ENCODE peak calls at places on chromosomes 1 and 21, in ten cellular contexts. One of them, this sample, is unnamed.

GRCh38 chr21:41388259-41388658 is 26.4 kb downstream of the MX2 start:
- DNase-seq in heart right ventricle: no peak
- DNase-seq in kidney tubule cell: no peak
- DNase-seq in endothelial cell: no peak
- DNase-seq in EH: no peak
- DNase-seq in renal cortical epithelial cell: no peak
- DNase-seq in HTR-8/SVneo: no peak
- DNase-seq in colonic mucosa: no peak
- DNase-seq in activated T-cell treated with anti-CD3 and anti-CD28 coated beads, Interleukin-2, amount 50 U/mL, for 48 hours: no peak
- DNase-seq in NCI-H774: no peak
- DNase-seq in this sample: no peak

GRCh38 chr1:227317541-227318002 is 720 bp downstream of the CDC42BPA start:
- DNase-seq in heart right ventricle: peak; percentile 25
- DNase-seq in kidney tubule cell: peak; percentile 59
- DNase-seq in endothelial cell: peak; percentile 63
- DNase-seq in EH: peak; percentile 75
- DNase-seq in renal cortical epithelial cell: peak; percentile 79
- DNase-seq in HTR-8/SVneo: peak; percentile 47
- DNase-seq in colonic mucosa: peak; percentile 65
- DNase-seq in activated T-cell treated with anti-CD3 and anti-CD28 coated beads, Interleukin-2, amount 50 U/mL, for 48 hours: peak; percentile 26
- DNase-seq in NCI-H774: peak; percentile 48
- DNase-seq in this sample: no peak

GRCh38 chr1:63773815-63774616 is at the start of gene ROR1:
- DNase-seq in heart right ventricle: peak; percentile 86
- DNase-seq in kidney tubule cell: peak; percentile 89
- DNase-seq in endothelial cell: peak; percentile 89
- DNase-seq in EH: peak; percentile 68
- DNase-seq in renal cortical epithelial cell: peak; percentile 62
- DNase-seq in HTR-8/SVneo: peak; percentile 66
- DNase-seq in colonic mucosa: peak; percentile 92
- DNase-seq in activated T-cell treated with anti-CD3 and anti-CD28 coated beads, Interleukin-2, amount 50 U/mL, for 48 hours: peak; percentile 74
- DNase-seq in NCI-H774: peak; percentile 77
- DNase-seq in this sample: peak; percentile 93

GRCh38 chr1:43373034-43373940 is 5.5 kb upstream of the ELOVL1 start:
- DNase-seq in heart right ventricle: no peak
- DNase-seq in kidney tubule cell: peak; percentile 84
- DNase-seq in endothelial cell: no peak
- DNase-seq in EH: peak; percentile 81
- DNase-seq in renal cortical epithelial cell: peak; percentile 80
- DNase-seq in HTR-8/SVneo: peak; percentile 31
- DNase-seq in colonic mucosa: no peak
- DNase-seq in activated T-cell treated with anti-CD3 and anti-CD28 coated beads, Interleukin-2, amount 50 U/mL, for 48 hours: no peak
- DNase-seq in NCI-H774: no peak
- DNase-seq in this sample: no peak

GRCh38 chr1:159113783-159114182 is 37.2 kb upstream of the AIM2 start:
- DNase-seq in heart right ventricle: no peak
- DNase-seq in kidney tubule cell: no peak
- DNase-seq in endothelial cell: no peak
- DNase-seq in EH: no peak
- DNase-seq in renal cortical epithelial cell: no peak
- DNase-seq in HTR-8/SVneo: no peak
- DNase-seq in colonic mucosa: no peak
- DNase-seq in activated T-cell treated with anti-CD3 and anti-CD28 coated beads, Interleukin-2, amount 50 U/mL, for 48 hours: no peak
- DNase-seq in NCI-H774: no peak
- DNase-seq in this sample: no peak

GRCh38 chr1:111990878-111991760 is 1.7 kb upstream of the KCND3 start:
- DNase-seq in heart right ventricle: peak; percentile 77
- DNase-seq in kidney tubule cell: peak; percentile 62
- DNase-seq in endothelial cell: peak; percentile 37
- DNase-seq in EH: peak; percentile 54
- DNase-seq in renal cortical epithelial cell: peak; percentile 48
- DNase-seq in HTR-8/SVneo: peak; percentile 40
- DNase-seq in colonic mucosa: peak; percentile 69
- DNase-seq in activated T-cell treated with anti-CD3 and anti-CD28 coated beads, Interleukin-2, amount 50 U/mL, for 48 hours: peak; percentile 19
- DNase-seq in NCI-H774: peak; percentile 64
- DNase-seq in this sample: no peak

GRCh38 chr21:46048926-46049889 is 48.7 kb upstream of the COL6A2 start:
- DNase-seq in heart right ventricle: peak; percentile 84
- DNase-seq in kidney tubule cell: no peak
- DNase-seq in endothelial cell: no peak
- DNase-seq in EH: peak; percentile 100
- DNase-seq in renal cortical epithelial cell: no peak
- DNase-seq in HTR-8/SVneo: peak; percentile 54
- DNase-seq in colonic mucosa: peak; percentile 62
- DNase-seq in activated T-cell treated with anti-CD3 and anti-CD28 coated beads, Interleukin-2, amount 50 U/mL, for 48 hours: no peak
- DNase-seq in NCI-H774: no peak
- DNase-seq in this sample: peak; percentile 97

GRCh38 chr1:7366955-7367665 is 404.0 kb upstream of the VAMP3 start:
- DNase-seq in heart right ventricle: peak; percentile 46
- DNase-seq in kidney tubule cell: no peak
- DNase-seq in endothelial cell: no peak
- DNase-seq in EH: no peak
- DNase-seq in renal cortical epithelial cell: no peak
- DNase-seq in HTR-8/SVneo: no peak
- DNase-seq in colonic mucosa: peak; percentile 64
- DNase-seq in activated T-cell treated with anti-CD3 and anti-CD28 coated beads, Interleukin-2, amount 50 U/mL, for 48 hours: no peak
- DNase-seq in NCI-H774: peak; percentile 58
- DNase-seq in this sample: no peak

GRCh38 chr1:173297798-173298391 is 90.8 kb upstream of the TNFSF4 start:
- DNase-seq in heart right ventricle: no peak
- DNase-seq in kidney tubule cell: no peak
- DNase-seq in endothelial cell: no peak
- DNase-seq in EH: no peak
- DNase-seq in renal cortical epithelial cell: peak; percentile 4
- DNase-seq in HTR-8/SVneo: no peak
- DNase-seq in colonic mucosa: no peak
- DNase-seq in activated T-cell treated with anti-CD3 and anti-CD28 coated beads, Interleukin-2, amount 50 U/mL, for 48 hours: peak; percentile 50
- DNase-seq in NCI-H774: no peak
- DNase-seq in this sample: no peak

GRCh38 chr1:181531951-181532640 is 48.8 kb downstream of the CACNA1E start:
- DNase-seq in heart right ventricle: no peak
- DNase-seq in kidney tubule cell: peak; percentile 14
- DNase-seq in endothelial cell: no peak
- DNase-seq in EH: no peak
- DNase-seq in renal cortical epithelial cell: no peak
- DNase-seq in HTR-8/SVneo: no peak
- DNase-seq in colonic mucosa: no peak
- DNase-seq in activated T-cell treated with anti-CD3 and anti-CD28 coated beads, Interleukin-2, amount 50 U/mL, for 48 hours: no peak
- DNase-seq in NCI-H774: peak; percentile 46
- DNase-seq in this sample: peak; percentile 50

GRCh38 chr1:84574936-84575335 is 696 bp upstream of the CTBS start:
- DNase-seq in heart right ventricle: no peak
- DNase-seq in kidney tubule cell: no peak
- DNase-seq in endothelial cell: no peak
- DNase-seq in EH: no peak
- DNase-seq in renal cortical epithelial cell: no peak
- DNase-seq in HTR-8/SVneo: no peak
- DNase-seq in colonic mucosa: no peak
- DNase-seq in activated T-cell treated with anti-CD3 and anti-CD28 coated beads, Interleukin-2, amount 50 U/mL, for 48 hours: no peak
- DNase-seq in NCI-H774: no peak
- DNase-seq in this sample: no peak

GRCh38 chr1:106937104-106937503 is 119.4 kb upstream of the PRMT6 start:
- DNase-seq in heart right ventricle: no peak
- DNase-seq in kidney tubule cell: peak; percentile 84
- DNase-seq in endothelial cell: no peak
- DNase-seq in EH: peak; percentile 97
- DNase-seq in renal cortical epithelial cell: peak; percentile 87
- DNase-seq in HTR-8/SVneo: no peak
- DNase-seq in colonic mucosa: no peak
- DNase-seq in activated T-cell treated with anti-CD3 and anti-CD28 coated beads, Interleukin-2, amount 50 U/mL, for 48 hours: no peak
- DNase-seq in NCI-H774: no peak
- DNase-seq in this sample: no peak

GRCh38 chr1:101259744-101260148 is 22.9 kb downstream of the S1PR1 start:
- DNase-seq in heart right ventricle: no peak
- DNase-seq in kidney tubule cell: peak; percentile 81
- DNase-seq in endothelial cell: no peak
- DNase-seq in EH: peak; percentile 88
- DNase-seq in renal cortical epithelial cell: peak; percentile 94
- DNase-seq in HTR-8/SVneo: no peak
- DNase-seq in colonic mucosa: no peak
- DNase-seq in activated T-cell treated with anti-CD3 and anti-CD28 coated beads, Interleukin-2, amount 50 U/mL, for 48 hours: no peak
- DNase-seq in NCI-H774: no peak
- DNase-seq in this sample: no peak

GRCh38 chr21:26686278-26686677 is 113.2 kb upstream of the CYYR1 start:
- DNase-seq in heart right ventricle: no peak
- DNase-seq in kidney tubule cell: peak; percentile 78
- DNase-seq in endothelial cell: no peak
- DNase-seq in EH: peak; percentile 44
- DNase-seq in renal cortical epithelial cell: peak; percentile 57
- DNase-seq in HTR-8/SVneo: peak; percentile 26
- DNase-seq in colonic mucosa: no peak
- DNase-seq in activated T-cell treated with anti-CD3 and anti-CD28 coated beads, Interleukin-2, amount 50 U/mL, for 48 hours: peak; percentile 22
- DNase-seq in NCI-H774: no peak
- DNase-seq in this sample: no peak

GRCh38 chr1:60583696-60584095 is 498.7 kb upstream of the NFIA start:
- DNase-seq in heart right ventricle: no peak
- DNase-seq in kidney tubule cell: no peak
- DNase-seq in endothelial cell: no peak
- DNase-seq in EH: no peak
- DNase-seq in renal cortical epithelial cell: no peak
- DNase-seq in HTR-8/SVneo: no peak
- DNase-seq in colonic mucosa: no peak
- DNase-seq in activated T-cell treated with anti-CD3 and anti-CD28 coated beads, Interleukin-2, amount 50 U/mL, for 48 hours: no peak
- DNase-seq in NCI-H774: no peak
- DNase-seq in this sample: no peak

GRCh38 chr1:217275617-217276398 is 355.1 kb downstream of the GPATCH2 start:
- DNase-seq in heart right ventricle: no peak
- DNase-seq in kidney tubule cell: peak; percentile 71
- DNase-seq in endothelial cell: no peak
- DNase-seq in EH: peak; percentile 77
- DNase-seq in renal cortical epithelial cell: peak; percentile 75
- DNase-seq in HTR-8/SVneo: peak; percentile 4
- DNase-seq in colonic mucosa: no peak
- DNase-seq in activated T-cell treated with anti-CD3 and anti-CD28 coated beads, Interleukin-2, amount 50 U/mL, for 48 hours: no peak
- DNase-seq in NCI-H774: no peak
- DNase-seq in this sample: no peak

GRCh38 chr1:40171036-40171435 is 9.8 kb downstream of the RLF start:
- DNase-seq in heart right ventricle: no peak
- DNase-seq in kidney tubule cell: no peak
- DNase-seq in endothelial cell: no peak
- DNase-seq in EH: no peak
- DNase-seq in renal cortical epithelial cell: no peak
- DNase-seq in HTR-8/SVneo: no peak
- DNase-seq in colonic mucosa: no peak
- DNase-seq in activated T-cell treated with anti-CD3 and anti-CD28 coated beads, Interleukin-2, amount 50 U/mL, for 48 hours: no peak
- DNase-seq in NCI-H774: no peak
- DNase-seq in this sample: no peak

GRCh38 chr21:16193758-16194606 is 464.2 kb downstream of the USP25 start:
- DNase-seq in heart right ventricle: peak; percentile 48
- DNase-seq in kidney tubule cell: peak; percentile 76
- DNase-seq in endothelial cell: peak; percentile 26
- DNase-seq in EH: peak; percentile 63
- DNase-seq in renal cortical epithelial cell: peak; percentile 78
- DNase-seq in HTR-8/SVneo: peak; percentile 20
- DNase-seq in colonic mucosa: peak; percentile 28
- DNase-seq in activated T-cell treated with anti-CD3 and anti-CD28 coated beads, Interleukin-2, amount 50 U/mL, for 48 hours: no peak
- DNase-seq in NCI-H774: no peak
- DNase-seq in this sample: no peak

GRCh38 chr1:26190373-26190987 is at the start of gene CATSPER4:
- DNase-seq in heart right ventricle: no peak
- DNase-seq in kidney tubule cell: peak; percentile 25
- DNase-seq in endothelial cell: peak; percentile 60
- DNase-seq in EH: peak; percentile 38
- DNase-seq in renal cortical epithelial cell: no peak
- DNase-seq in HTR-8/SVneo: peak; percentile 53
- DNase-seq in colonic mucosa: no peak
- DNase-seq in activated T-cell treated with anti-CD3 and anti-CD28 coated beads, Interleukin-2, amount 50 U/mL, for 48 hours: no peak
- DNase-seq in NCI-H774: no peak
- DNase-seq in this sample: no peak

GRCh38 chr1:172277277-172277676 is 143.2 kb upstream of the C1orf105 start:
- DNase-seq in heart right ventricle: no peak
- DNase-seq in kidney tubule cell: no peak
- DNase-seq in endothelial cell: no peak
- DNase-seq in EH: peak; percentile 47
- DNase-seq in renal cortical epithelial cell: no peak
- DNase-seq in HTR-8/SVneo: no peak
- DNase-seq in colonic mucosa: no peak
- DNase-seq in activated T-cell treated with anti-CD3 and anti-CD28 coated beads, Interleukin-2, amount 50 U/mL, for 48 hours: no peak
- DNase-seq in NCI-H774: no peak
- DNase-seq in this sample: no peak

GRCh38 chr1:50704126-50704525 is 255.9 kb downstream of the FAF1 start:
- DNase-seq in heart right ventricle: no peak
- DNase-seq in kidney tubule cell: peak; percentile 39
- DNase-seq in endothelial cell: peak; percentile 40
- DNase-seq in EH: peak; percentile 55
- DNase-seq in renal cortical epithelial cell: peak; percentile 39
- DNase-seq in HTR-8/SVneo: peak; percentile 20
- DNase-seq in colonic mucosa: no peak
- DNase-seq in activated T-cell treated with anti-CD3 and anti-CD28 coated beads, Interleukin-2, amount 50 U/mL, for 48 hours: no peak
- DNase-seq in NCI-H774: peak; percentile 58
- DNase-seq in this sample: no peak

GRCh38 chr1:58855351-58856165 is 71.7 kb upstream of the JUN start:
- DNase-seq in heart right ventricle: no peak
- DNase-seq in kidney tubule cell: peak; percentile 90
- DNase-seq in endothelial cell: no peak
- DNase-seq in EH: no peak
- DNase-seq in renal cortical epithelial cell: peak; percentile 74
- DNase-seq in HTR-8/SVneo: no peak
- DNase-seq in colonic mucosa: no peak
- DNase-seq in activated T-cell treated with anti-CD3 and anti-CD28 coated beads, Interleukin-2, amount 50 U/mL, for 48 hours: no peak
- DNase-seq in NCI-H774: no peak
- DNase-seq in this sample: no peak

GRCh38 chr1:183131166-183131565 is 54.9 kb upstream of the LAMC2 start:
- DNase-seq in heart right ventricle: no peak
- DNase-seq in kidney tubule cell: no peak
- DNase-seq in endothelial cell: no peak
- DNase-seq in EH: no peak
- DNase-seq in renal cortical epithelial cell: no peak
- DNase-seq in HTR-8/SVneo: no peak
- DNase-seq in colonic mucosa: no peak
- DNase-seq in activated T-cell treated with anti-CD3 and anti-CD28 coated beads, Interleukin-2, amount 50 U/mL, for 48 hours: no peak
- DNase-seq in NCI-H774: no peak
- DNase-seq in this sample: no peak

GRCh38 chr1:226627924-226628623 is 79.5 kb downstream of the STUM start:
- DNase-seq in heart right ventricle: no peak
- DNase-seq in kidney tubule cell: no peak
- DNase-seq in endothelial cell: no peak
- DNase-seq in EH: no peak
- DNase-seq in renal cortical epithelial cell: no peak
- DNase-seq in HTR-8/SVneo: no peak
- DNase-seq in colonic mucosa: no peak
- DNase-seq in activated T-cell treated with anti-CD3 and anti-CD28 coated beads, Interleukin-2, amount 50 U/mL, for 48 hours: no peak
- DNase-seq in NCI-H774: no peak
- DNase-seq in this sample: no peak

GRCh38 chr1:100903777-100904176 is 7.9 kb downstream of the SLC30A7 start:
- DNase-seq in heart right ventricle: no peak
- DNase-seq in kidney tubule cell: no peak
- DNase-seq in endothelial cell: no peak
- DNase-seq in EH: no peak
- DNase-seq in renal cortical epithelial cell: no peak
- DNase-seq in HTR-8/SVneo: no peak
- DNase-seq in colonic mucosa: no peak
- DNase-seq in activated T-cell treated with anti-CD3 and anti-CD28 coated beads, Interleukin-2, amount 50 U/mL, for 48 hours: no peak
- DNase-seq in NCI-H774: no peak
- DNase-seq in this sample: no peak

GRCh38 chr1:21617126-21617738 is 51.9 kb downstream of the RAP1GAP start:
- DNase-seq in heart right ventricle: no peak
- DNase-seq in kidney tubule cell: no peak
- DNase-seq in endothelial cell: no peak
- DNase-seq in EH: no peak
- DNase-seq in renal cortical epithelial cell: no peak
- DNase-seq in HTR-8/SVneo: no peak
- DNase-seq in colonic mucosa: no peak
- DNase-seq in activated T-cell treated with anti-CD3 and anti-CD28 coated beads, Interleukin-2, amount 50 U/mL, for 48 hours: no peak
- DNase-seq in NCI-H774: no peak
- DNase-seq in this sample: no peak

GRCh38 chr1:79386730-79387129 is 380.2 kb upstream of the ADGRL4 start:
- DNase-seq in heart right ventricle: no peak
- DNase-seq in kidney tubule cell: no peak
- DNase-seq in endothelial cell: no peak
- DNase-seq in EH: no peak
- DNase-seq in renal cortical epithelial cell: no peak
- DNase-seq in HTR-8/SVneo: no peak
- DNase-seq in colonic mucosa: no peak
- DNase-seq in activated T-cell treated with anti-CD3 and anti-CD28 coated beads, Interleukin-2, amount 50 U/mL, for 48 hours: no peak
- DNase-seq in NCI-H774: no peak
- DNase-seq in this sample: no peak

GRCh38 chr1:160925652-160926241 is 28.9 kb downstream of the ITLN2 start:
- DNase-seq in heart right ventricle: no peak
- DNase-seq in kidney tubule cell: peak; percentile 10
- DNase-seq in endothelial cell: no peak
- DNase-seq in EH: no peak
- DNase-seq in renal cortical epithelial cell: no peak
- DNase-seq in HTR-8/SVneo: no peak
- DNase-seq in colonic mucosa: no peak
- DNase-seq in activated T-cell treated with anti-CD3 and anti-CD28 coated beads, Interleukin-2, amount 50 U/mL, for 48 hours: no peak
- DNase-seq in NCI-H774: no peak
- DNase-seq in this sample: no peak

This sample was measured in esophagus muscularis mucosa.